ENCODE peak calls at places on chromosome 17, in seven cellular contexts. One of them, this sample, is unnamed.

GRCh38 chr17:66115246-66115645 is 76.7 kb downstream of the CEP112 start:
- DNase-seq in hepatocyte: no peak
- DNase-seq in MM.1S: no peak
- DNase-seq in PC-9: no peak
- DNase-seq in PC-3: no peak
- DNase-seq in GM23248: peak; percentile 64
- DNase-seq in HCT116: no peak
- DNase-seq in this sample: no peak

GRCh38 chr17:1762906-1763829 is 1.3 kb downstream of the SERPINF1 start:
- DNase-seq in hepatocyte: peak; percentile 73
- DNase-seq in HCT116: no peak
- DNase-seq in PC-9: no peak
- DNase-seq in MM.1S: no peak
- DNase-seq in GM23248: peak; percentile 81
- DNase-seq in PC-3: no peak
- DNase-seq in this sample: peak; percentile 34

GRCh38 chr17:55451758-55452468 is 30.3 kb upstream of the MMD start:
- DNase-seq in hepatocyte: no peak
- DNase-seq in GM23248: peak; percentile 45
- DNase-seq in HCT116: no peak
- DNase-seq in MM.1S: no peak
- DNase-seq in PC-9: no peak
- DNase-seq in PC-3: no peak
- DNase-seq in this sample: no peak

GRCh38 chr17:41339571-41340169 is 11.0 kb downstream of the KRT33A start:
- DNase-seq in MM.1S: no peak
- DNase-seq in PC-9: peak; percentile 68
- DNase-seq in HCT116: no peak
- DNase-seq in PC-3: no peak
- DNase-seq in GM23248: no peak
- DNase-seq in hepatocyte: no peak
- DNase-seq in this sample: no peak

GRCh38 chr17:58756246-58757161 is 850 bp downstream of the PPM1E start:
- DNase-seq in hepatocyte: peak; percentile 21
- DNase-seq in PC-9: no peak
- DNase-seq in MM.1S: peak; percentile 12
- DNase-seq in GM23248: peak; percentile 4
- DNase-seq in PC-3: no peak
- DNase-seq in HCT116: no peak
- DNase-seq in this sample: peak; percentile 48

GRCh38 chr17:27496501-27496943 is 40.3 kb downstream of the KSR1 start:
- DNase-seq in GM23248: no peak
- DNase-seq in MM.1S: no peak
- DNase-seq in HCT116: no peak
- DNase-seq in PC-9: no peak
- DNase-seq in PC-3: no peak
- DNase-seq in hepatocyte: peak; percentile 79
- DNase-seq in this sample: peak; percentile 69

GRCh38 chr17:29588561-29589411 is 662 bp downstream of the GIT1 start:
- DNase-seq in hepatocyte: peak; percentile 67
- DNase-seq in HCT116: no peak
- DNase-seq in MM.1S: peak; percentile 36
- DNase-seq in PC-9: no peak
- DNase-seq in GM23248: peak; percentile 69
- DNase-seq in PC-3: peak; percentile 15
- DNase-seq in this sample: peak; percentile 63

GRCh38 chr17:45261577-45262515 is at the start of gene SPATA32:
- DNase-seq in HCT116: no peak
- DNase-seq in GM23248: peak; percentile 62
- DNase-seq in hepatocyte: peak; percentile 70
- DNase-seq in PC-3: peak; percentile 62
- DNase-seq in PC-9: no peak
- DNase-seq in MM.1S: no peak
- DNase-seq in this sample: peak; percentile 88

GRCh38 chr17:30117548-30118155 is 1.0 kb downstream of the NSRP1 start:
- DNase-seq in HCT116: no peak
- DNase-seq in PC-9: no peak
- DNase-seq in GM23248: peak; percentile 47
- DNase-seq in PC-3: no peak
- DNase-seq in MM.1S: no peak
- DNase-seq in hepatocyte: no peak
- DNase-seq in this sample: no peak

GRCh38 chr17:77391668-77392375 is 251.1 kb downstream of the SEC14L1 start:
- DNase-seq in PC-3: peak; percentile 88
- DNase-seq in MM.1S: no peak
- DNase-seq in PC-9: no peak
- DNase-seq in GM23248: peak; percentile 98
- DNase-seq in HCT116: no peak
- DNase-seq in hepatocyte: peak; percentile 81
- DNase-seq in this sample: peak; percentile 88

GRCh38 chr17:74987418-74987908 is at the start of gene CDR2L:
- DNase-seq in HCT116: peak; percentile 83
- DNase-seq in GM23248: peak; percentile 98
- DNase-seq in hepatocyte: peak; percentile 99
- DNase-seq in PC-9: peak; percentile 81
- DNase-seq in MM.1S: peak; percentile 90
- DNase-seq in PC-3: peak; percentile 97
- DNase-seq in this sample: peak; percentile 98

GRCh38 chr17:29138184-29138955 is 41.8 kb downstream of the MYO18A start:
- DNase-seq in GM23248: peak; percentile 71
- DNase-seq in PC-3: peak; percentile 57
- DNase-seq in PC-9: peak; percentile 52
- DNase-seq in HCT116: no peak
- DNase-seq in hepatocyte: no peak
- DNase-seq in MM.1S: peak; percentile 48
- DNase-seq in this sample: no peak

GRCh38 chr17:19417611-19418010 is 6.6 kb downstream of the RNF112 start:
- DNase-seq in MM.1S: peak; percentile 53
- DNase-seq in PC-3: no peak
- DNase-seq in GM23248: no peak
- DNase-seq in PC-9: no peak
- DNase-seq in HCT116: no peak
- DNase-seq in hepatocyte: no peak
- DNase-seq in this sample: no peak

GRCh38 chr17:32385971-32386370 is 36.0 kb downstream of the ZNF207 start:
- DNase-seq in GM23248: no peak
- DNase-seq in hepatocyte: no peak
- DNase-seq in PC-3: no peak
- DNase-seq in MM.1S: no peak
- DNase-seq in PC-9: no peak
- DNase-seq in HCT116: no peak
- DNase-seq in this sample: no peak

GRCh38 chr17:1438593-1439083 is 17.4 kb downstream of the CRK start:
- DNase-seq in GM23248: peak; percentile 88
- DNase-seq in hepatocyte: no peak
- DNase-seq in HCT116: no peak
- DNase-seq in PC-9: no peak
- DNase-seq in PC-3: no peak
- DNase-seq in MM.1S: no peak
- DNase-seq in this sample: no peak

GRCh38 chr17:58641937-58642336 is 49.9 kb downstream of the TEX14 start:
- DNase-seq in MM.1S: no peak
- DNase-seq in GM23248: peak; percentile 39
- DNase-seq in hepatocyte: no peak
- DNase-seq in PC-9: peak; percentile 51
- DNase-seq in PC-3: no peak
- DNase-seq in HCT116: no peak
- DNase-seq in this sample: no peak

GRCh38 chr17:16068323-16068722 is 68.7 kb downstream of the TTC19 start:
- DNase-seq in PC-9: no peak
- DNase-seq in hepatocyte: no peak
- DNase-seq in PC-3: no peak
- DNase-seq in HCT116: no peak
- DNase-seq in MM.1S: no peak
- DNase-seq in GM23248: peak; percentile 56
- DNase-seq in this sample: no peak

GRCh38 chr17:8465381-8466158 is 29.9 kb downstream of the NDEL1 start:
- DNase-seq in MM.1S: no peak
- DNase-seq in PC-9: no peak
- DNase-seq in HCT116: no peak
- DNase-seq in GM23248: no peak
- DNase-seq in hepatocyte: no peak
- DNase-seq in PC-3: no peak
- DNase-seq in this sample: no peak

GRCh38 chr17:76273923-76274558 is 8.9 kb downstream of the UBALD2 start:
- DNase-seq in GM23248: no peak
- DNase-seq in hepatocyte: no peak
- DNase-seq in PC-3: no peak
- DNase-seq in PC-9: no peak
- DNase-seq in MM.1S: no peak
- DNase-seq in HCT116: no peak
- DNase-seq in this sample: no peak

GRCh38 chr17:65121916-65122821 is 15.0 kb upstream of the RGS9 start:
- DNase-seq in GM23248: no peak
- DNase-seq in PC-3: peak; percentile 27
- DNase-seq in hepatocyte: no peak
- DNase-seq in MM.1S: peak; percentile 56
- DNase-seq in HCT116: no peak
- DNase-seq in PC-9: no peak
- DNase-seq in this sample: no peak

GRCh38 chr17:10151667-10152496 is 46.5 kb downstream of the GAS7 start:
- DNase-seq in hepatocyte: no peak
- DNase-seq in HCT116: no peak
- DNase-seq in PC-3: no peak
- DNase-seq in GM23248: no peak
- DNase-seq in MM.1S: no peak
- DNase-seq in PC-9: no peak
- DNase-seq in this sample: no peak

GRCh38 chr17:77164483-77165030 is 23.8 kb downstream of the SEC14L1 start:
- DNase-seq in GM23248: no peak
- DNase-seq in PC-3: no peak
- DNase-seq in MM.1S: no peak
- DNase-seq in hepatocyte: no peak
- DNase-seq in PC-9: no peak
- DNase-seq in HCT116: no peak
- DNase-seq in this sample: peak; percentile 34

GRCh38 chr17:49548506-49549310 is 27.0 kb upstream of the NXPH3 start:
- DNase-seq in HCT116: peak; percentile 27
- DNase-seq in PC-9: no peak
- DNase-seq in PC-3: peak; percentile 62
- DNase-seq in GM23248: peak; percentile 62
- DNase-seq in MM.1S: no peak
- DNase-seq in hepatocyte: peak; percentile 16
- DNase-seq in this sample: peak; percentile 73

GRCh38 chr17:39547713-39548478 is 59.8 kb downstream of the NEUROD2 start:
- DNase-seq in PC-3: peak; percentile 55
- DNase-seq in hepatocyte: peak; percentile 56
- DNase-seq in PC-9: peak; percentile 49
- DNase-seq in MM.1S: peak; percentile 57
- DNase-seq in GM23248: peak; percentile 47
- DNase-seq in HCT116: peak; percentile 13
- DNase-seq in this sample: peak; percentile 76

GRCh38 chr17:14525551-14526455 is 224.9 kb downstream of the HS3ST3B1 start:
- DNase-seq in hepatocyte: no peak
- DNase-seq in HCT116: no peak
- DNase-seq in PC-3: no peak
- DNase-seq in PC-9: no peak
- DNase-seq in GM23248: no peak
- DNase-seq in MM.1S: no peak
- DNase-seq in this sample: peak; percentile 85

GRCh38 chr17:3981455-3981854 is 17.2 kb upstream of the ATP2A3 start:
- DNase-seq in HCT116: no peak
- DNase-seq in MM.1S: no peak
- DNase-seq in hepatocyte: no peak
- DNase-seq in GM23248: no peak
- DNase-seq in PC-3: no peak
- DNase-seq in PC-9: no peak
- DNase-seq in this sample: peak; percentile 67

GRCh38 chr17:43757171-43757660 is 1.4 kb downstream of the SOST start:
- DNase-seq in PC-3: no peak
- DNase-seq in HCT116: no peak
- DNase-seq in MM.1S: no peak
- DNase-seq in GM23248: no peak
- DNase-seq in hepatocyte: no peak
- DNase-seq in PC-9: no peak
- DNase-seq in this sample: no peak

GRCh38 chr17:43756176-43756575 is 2.4 kb downstream of the SOST start:
- DNase-seq in hepatocyte: no peak
- DNase-seq in HCT116: no peak
- DNase-seq in PC-9: no peak
- DNase-seq in MM.1S: no peak
- DNase-seq in GM23248: no peak
- DNase-seq in PC-3: no peak
- DNase-seq in this sample: no peak

GRCh38 chr17:43753488-43754129 is 5.0 kb downstream of the SOST start:
- DNase-seq in PC-3: peak; percentile 88
- DNase-seq in hepatocyte: no peak
- DNase-seq in PC-9: peak; percentile 75
- DNase-seq in GM23248: peak; percentile 66
- DNase-seq in HCT116: no peak
- DNase-seq in MM.1S: no peak
- DNase-seq in this sample: no peak

GRCh38 chr17:43754947-43755346 is 3.6 kb downstream of the SOST start:
- DNase-seq in PC-3: no peak
- DNase-seq in MM.1S: no peak
- DNase-seq in GM23248: no peak
- DNase-seq in hepatocyte: no peak
- DNase-seq in PC-9: no peak
- DNase-seq in HCT116: no peak
- DNase-seq in this sample: no peak

GRCh38 chr17:43755389-43755875 is 3.2 kb downstream of the SOST start:
- DNase-seq in PC-3: peak; percentile 29
- DNase-seq in PC-9: no peak
- DNase-seq in MM.1S: no peak
- DNase-seq in GM23248: no peak
- DNase-seq in hepatocyte: peak; percentile 66
- DNase-seq in HCT116: no peak
- DNase-seq in this sample: peak; percentile 87
- TF ChIP-seq EZH2 in PC-3: no peak
- TF ChIP-seq EZH2 in PC-9: no peak
- TF ChIP-seq EZH2 in MM.1S: no peak
- TF ChIP-seq EZH2 in GM23248: no peak
- TF ChIP-seq EZH2 in hepatocyte: peak; percentile 74
- TF ChIP-seq EZH2 in HCT116: no peak
- TF ChIP-seq EZH2 in this sample: no peak

GRCh38 chr17:68255151-68255550 is 7.3 kb downstream of the AMZ2 start:
- DNase-seq in GM23248: no peak
- DNase-seq in PC-9: no peak
- DNase-seq in hepatocyte: no peak
- DNase-seq in MM.1S: no peak
- DNase-seq in PC-3: no peak
- DNase-seq in HCT116: no peak
- DNase-seq in this sample: no peak
- H3K9me2 ChIP-seq in GM23248: no peaks in the 10 kb centered on the region
- H3K9me2 ChIP-seq in PC-9: no peaks in the 10 kb centered on the region
- H3K9me2 ChIP-seq in hepatocyte: no peaks in the 10 kb centered on the region
- H3K9me2 ChIP-seq in MM.1S: no peaks in the 10 kb centered on the region
- H3K9me2 ChIP-seq in PC-3: no peaks in the 10 kb centered on the region
- H3K9me2 ChIP-seq in HCT116: no peaks in the 10 kb centered on the region
- H3K9me2 ChIP-seq in this sample: no peaks in the 10 kb centered on the region

GRCh38 chr17:13256545-13256944 is 238.7 kb upstream of the ELAC2 start:
- DNase-seq in PC-9: no peak
- DNase-seq in hepatocyte: no peak
- DNase-seq in PC-3: no peak
- DNase-seq in GM23248: no peak
- DNase-seq in HCT116: no peak
- DNase-seq in MM.1S: no peak
- DNase-seq in this sample: peak; percentile 10
- TF ChIP-seq EZH2 in PC-9: no peak
- TF ChIP-seq EZH2 in hepatocyte: no peak
- TF ChIP-seq EZH2 in PC-3: no peak
- TF ChIP-seq EZH2 in GM23248: no peak
- TF ChIP-seq EZH2 in HCT116: no peak
- TF ChIP-seq EZH2 in MM.1S: no peak
- TF ChIP-seq EZH2 in this sample: no peak

GRCh38 chr17:34114174-34114573 is 140.9 kb upstream of the CCL2 start:
- DNase-seq in hepatocyte: no peak
- DNase-seq in MM.1S: no peak
- DNase-seq in GM23248: no peak
- DNase-seq in PC-9: no peak
- DNase-seq in PC-3: no peak
- DNase-seq in HCT116: no peak
- DNase-seq in this sample: no peak
- H3K9me2 ChIP-seq in hepatocyte: no peaks in the 10 kb centered on the region
- H3K9me2 ChIP-seq in MM.1S: no peaks in the 10 kb centered on the region
- H3K9me2 ChIP-seq in GM23248: no peaks in the 10 kb centered on the region
- H3K9me2 ChIP-seq in PC-9: no peaks in the 10 kb centered on the region
- H3K9me2 ChIP-seq in PC-3: no peaks in the 10 kb centered on the region
- H3K9me2 ChIP-seq in HCT116: no peaks in the 10 kb centered on the region
- H3K9me2 ChIP-seq in this sample: peaks cover 7% of the 10 kb centered on the region